ENCODE peak calls at places on chromosome 16, in seven cellular contexts. H, P, W, U, X, E and R are unnamed samples.

GRCh38 chr16:89031715-89032659 is 55.0 kb upstream of the CBFA2T3 start:
- DNase-seq in H (no peak), P (no peak), W (no peak), U (peak), X (no peak), E (no peak), R (no peak)

GRCh38 chr16:88965411-88965810 is 11.6 kb downstream of the CBFA2T3 start:
- DNase-seq in H (no peak), P (no peak), W (no peak), U (no peak), X (no peak), E (no peak), R (no peak)

GRCh38 chr16:13988038-13988437 is 68.1 kb downstream of the ERCC4 start:
- DNase-seq in H (no peak), P (no peak), W (no peak), U (no peak), X (no peak), E (no peak), R (no peak)

GRCh38 chr16:85037050-85037410 is 9.4 kb downstream of the KIAA0513 start:
- DNase-seq in H (peak), P (no peak), W (no peak), U (no peak), X (no peak), E (no peak), R (no peak)

GRCh38 chr16:50396770-50397525 is 28.2 kb upstream of the BRD7 start:
- DNase-seq in H (no peak), P (no peak), W (no peak), U (no peak), X (no peak), E (no peak), R (no peak)

GRCh38 chr16:58665200-58665599 is 19.4 kb downstream of the SLC38A7 start:
- DNase-seq in H (no peak), P (peak), W (no peak), U (no peak), X (no peak), E (no peak), R (no peak)

GRCh38 chr16:12231666-12232065 is 255.1 kb downstream of the SNX29 start:
- DNase-seq in H (no peak), P (no peak), W (no peak), U (no peak), X (no peak), E (no peak), R (no peak)

GRCh38 chr16:86665319-86665675 is 86.9 kb downstream of the FOXL1 start:
- DNase-seq in H (no peak), P (no peak), W (no peak), U (peak), X (no peak), E (peak), R (no peak)

GRCh38 chr16:8867483-8868271 is 1.1 kb downstream of the CARHSP1 start:
- DNase-seq in H (no peak), P (peak), W (no peak), U (no peak), X (no peak), E (no peak), R (no peak)
- TF ChIP-seq TAF1 in H (no peak), P (no peak), W (no peak), U (no peak), X (no peak), E (no peak), R (no peak)

GRCh38 chr16:28975158-28975603 is 603 bp downstream of the SPNS1 start:
- DNase-seq in H (peak), P (no peak), W (no peak), U (no peak), X (no peak), E (no peak), R (no peak)
- TF ChIP-seq TAF1 in H (no peak), P (no peak), W (no peak), U (no peak), X (no peak), E (no peak), R (no peak)

GRCh38 chr16:71780521-71781089 is 28.0 kb downstream of the AP1G1 start:
- DNase-seq in H (no peak), P (no peak), W (no peak), U (no peak), X (no peak), E (no peak), R (no peak)

GRCh38 chr16:71775949-71776348 is 32.7 kb downstream of the AP1G1 start:
- DNase-seq in H (no peak), P (no peak), W (no peak), U (peak), X (no peak), E (no peak), R (no peak)

GRCh38 chr16:71777329-71777728 is 31.3 kb downstream of the AP1G1 start:
- DNase-seq in H (no peak), P (no peak), W (no peak), U (no peak), X (no peak), E (no peak), R (no peak)

GRCh38 chr16:71781741-71782140 is 26.9 kb downstream of the AP1G1 start:
- DNase-seq in H (no peak), P (no peak), W (no peak), U (no peak), X (no peak), E (peak), R (no peak)

GRCh38 chr16:71778780-71779179 is 29.9 kb downstream of the AP1G1 start:
- DNase-seq in H (no peak), P (no peak), W (no peak), U (no peak), X (no peak), E (no peak), R (no peak)
- TF ChIP-seq TAF1 in H (no peak), P (no peak), W (no peak), U (no peak), X (no peak), E (no peak), R (no peak)

DNA sequence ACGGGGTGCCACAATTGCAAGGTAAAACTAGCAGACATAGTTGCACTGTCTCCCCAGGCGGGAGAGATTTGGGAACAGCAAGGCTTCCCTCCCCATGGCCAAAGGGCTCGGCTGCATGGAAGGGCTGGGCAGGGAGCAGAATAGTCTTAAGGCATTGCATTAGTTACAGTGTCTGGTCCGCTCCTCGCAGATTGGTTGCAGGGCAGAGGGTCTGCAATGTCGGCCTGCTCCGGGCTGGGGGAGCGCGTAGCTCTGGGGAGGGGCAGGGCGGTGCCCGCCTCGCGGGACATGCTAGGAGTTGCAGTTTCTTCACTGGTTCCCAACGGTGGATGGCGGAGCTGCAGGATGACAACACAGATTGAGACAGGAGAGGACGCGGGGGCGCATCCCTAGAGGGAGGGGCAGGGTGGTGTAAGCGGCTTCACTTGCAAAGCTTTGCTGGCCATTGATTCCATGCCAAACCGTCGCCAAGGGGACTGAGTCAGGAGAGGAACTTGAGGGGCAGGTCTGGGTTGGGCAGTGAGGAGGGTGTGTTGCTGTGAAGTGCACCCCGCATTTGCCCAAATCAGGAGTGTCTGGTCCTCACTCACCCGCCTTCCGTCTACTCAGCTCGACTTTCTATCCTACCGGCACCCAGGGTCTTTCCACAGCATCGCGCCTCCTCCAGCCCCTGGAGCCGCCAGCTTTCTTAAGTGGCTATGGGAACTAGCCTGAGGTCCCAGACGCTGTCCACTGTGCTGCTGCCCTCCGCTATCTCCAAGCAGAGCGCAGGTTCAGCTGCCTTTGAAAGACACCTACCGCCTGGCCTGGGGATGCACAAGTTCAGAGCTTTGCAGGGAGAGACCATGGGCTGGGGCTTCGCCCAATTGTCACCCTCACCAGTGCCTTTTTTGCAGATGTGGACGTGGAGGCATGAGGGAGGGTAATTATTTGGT is 1748.9 kb downstream of the TP53TG3F start:
- DNase-seq in H (no peak), P (peak), W (no peak), U (no peak), X (no peak), E (no peak), R (no peak)
- TF ChIP-seq TAF1 in H (no peak), P (no peak), W (no peak), U (no peak), X (no peak), E (no peak), R (no peak)